ENCODE peak calls at places on chromosomes 1 and 21, in eight cellular contexts. C is tibial nerve; R is naive thymus-derived CD8-positive, alpha-beta T cell; T is hypothalamus; U is left lung; M is ACHN; N is iPS-NIHi11; A is KG1. J is an unnamed sample.
A peak's percentile ranks its signal among the peaks of the same experiment; 100 is the strongest.

GRCh38 chr1:81699234-81699633 is 101.5 kb upstream of the ADGRL2 start:
- DNase-seq in C (no peak), R (no peak), T (no peak), U (no peak), M (no peak), N (peak; percentile 34), A (no peak), J (no peak)

GRCh38 chr1:202004711-202005110 is 5.7 kb upstream of the ELF3 start:
- DNase-seq in C (no peak), R (no peak), T (no peak), U (no peak), M (no peak), N (no peak), A (no peak), J (no peak)

GRCh38 chr1:36419158-36419557 is 21.4 kb upstream of the LSM10 start:
- DNase-seq in C (no peak), R (no peak), T (no peak), U (no peak), M (no peak), N (no peak), A (no peak), J (no peak)

GRCh38 chr1:1207254-1207902 is 986 bp upstream of the TNFRSF18 start:
- DNase-seq in C (no peak), R (no peak), T (no peak), U (no peak), M (no peak), N (no peak), A (no peak), J (no peak)

GRCh38 chr1:78627321-78627720 is 7.1 kb downstream of the IFI44L start:
- DNase-seq in C (no peak), R (no peak), T (no peak), U (no peak), M (no peak), N (no peak), A (no peak), J (no peak)

GRCh38 chr1:54328117-54328636 is 78.0 kb downstream of the SSBP3 start:
- DNase-seq in C (no peak), R (no peak), T (no peak), U (no peak), M (no peak), N (no peak), A (no peak), J (no peak)

GRCh38 chr1:243396424-243396823 is 140.6 kb downstream of the SDCCAG8 start:
- DNase-seq in C (no peak), R (no peak), T (no peak), U (no peak), M (no peak), N (no peak), A (no peak), J (no peak)

GRCh38 chr21:30072496-30072895 is 94.1 kb downstream of the CLDN17 start:
- DNase-seq in C (no peak), R (no peak), T (no peak), U (no peak), M (peak; percentile 33), N (peak; percentile 49), A (no peak), J (no peak)

GRCh38 chr1:213858581-213858980 is 129.2 kb upstream of the PROX1 start:
- DNase-seq in C (no peak), R (no peak), T (no peak), U (no peak), M (no peak), N (no peak), A (no peak), J (no peak)

GRCh38 chr1:27862671-27863551 is 9.4 kb upstream of the THEMIS2 start:
- DNase-seq in C (peak; percentile 74), R (no peak), T (no peak), U (peak; percentile 85), M (peak; percentile 96), N (no peak), A (peak; percentile 49), J (no peak)

GRCh38 chr1:76278711-76279386 is 204.3 kb downstream of the ST6GALNAC3 start:
- DNase-seq in C (no peak), R (no peak), T (no peak), U (no peak), M (no peak), N (no peak), A (no peak), J (no peak)

GRCh38 chr1:93579891-93580290 is 101.7 kb downstream of the BCAR3 start:
- DNase-seq in C (no peak), R (no peak), T (no peak), U (peak; percentile 47), M (peak; percentile 60), N (no peak), A (no peak), J (no peak)

GRCh38 chr1:194014004-194014403 is 827.6 kb upstream of the B3GALT2 start:
- DNase-seq in C (no peak), R (no peak), T (no peak), U (no peak), M (no peak), N (no peak), A (no peak), J (no peak)

GRCh38 chr1:193368302-193368701 is 181.9 kb upstream of the B3GALT2 start:
- DNase-seq in C (no peak), R (no peak), T (no peak), U (no peak), M (no peak), N (no peak), A (no peak), J (no peak)

GRCh38 chr1:207336559-207337467 is 15.3 kb downstream of the CD55 start:
- DNase-seq in C (no peak), R (peak; percentile 75), T (no peak), U (no peak), M (no peak), N (no peak), A (no peak), J (no peak)

GRCh38 chr1:169546087-169546995 is 39.9 kb downstream of the F5 start:
- DNase-seq in C (peak; percentile 91), R (peak; percentile 63), T (peak; percentile 9), U (no peak), M (peak; percentile 75), N (peak; percentile 35), A (peak; percentile 32), J (peak; percentile 35)

J was measured in CD4-positive, alpha-beta T cell.